ENCODE peak calls at places on chromosomes 2 and 18, in five cellular contexts. V, P, X, L and J are unnamed samples.

GRCh38 chr2:150234787-150235512 is 252.5 kb downstream of the RND3 start:
- DNase-seq in P (no peak), L (no peak), V (no peak), X (peak), J (no peak)

GRCh38 chr2:29139152-29139551 is 23.9 kb downstream of the CLIP4 start:
- DNase-seq in L (no peak), V (no peak), X (no peak), P (no peak), J (no peak)

GRCh38 chr2:28390857-28391563 is 1.6 kb upstream of the FOSL2 start:
- DNase-seq in X (peak), P (no peak), L (no peak), V (peak), J (peak)

GRCh38 chr2:67993329-67993728 is 69.5 kb downstream of the C1D start:
- DNase-seq in X (no peak), P (no peak), L (no peak), V (no peak), J (no peak)

GRCh38 chr2:238097988-238098853 is 1.9 kb upstream of the ESPNL start:
- DNase-seq in P (no peak), L (no peak), X (peak), V (peak), J (no peak)

GRCh38 chr2:14288016-14288415 is 344.5 kb upstream of the LRATD1 start:
- DNase-seq in P (no peak), V (no peak), L (no peak), X (no peak), J (peak)

GRCh38 chr2:10712186-10712809 is 9.1 kb upstream of the ATP6V1C2 start:
- DNase-seq in X (no peak), V (no peak), P (no peak), L (no peak), J (no peak)

GRCh38 chr2:119545754-119546445 is 1.7 kb downstream of the CFAP221 start:
- DNase-seq in X (no peak), V (no peak), P (no peak), L (no peak), J (no peak)

GRCh38 chr2:237177052-237177451 is 91.4 kb downstream of the COPS8 start:
- DNase-seq in X (no peak), P (no peak), V (no peak), L (no peak), J (no peak)

GRCh38 chr2:174675615-174676014 is 78.0 kb upstream of the WIPF1 start:
- DNase-seq in L (no peak), P (no peak), X (no peak), V (no peak), J (no peak)

GRCh38 chr2:159187095-159187494 is 99.4 kb downstream of the WDSUB1 start:
- DNase-seq in V (no peak), L (no peak), X (no peak), P (no peak), J (no peak)

GRCh38 chr2:240162032-240162431 is 21.6 kb upstream of the OTOS start:
- DNase-seq in X (no peak), V (no peak), P (no peak), L (no peak), J (no peak)

GRCh38 chr2:236106761-236107160 is 61.4 kb downstream of the GBX2 start:
- DNase-seq in L (no peak), X (no peak), V (no peak), P (no peak), J (no peak)

GRCh38 chr2:64562148-64562784 is 38.1 kb downstream of the AFTPH start:
- DNase-seq in V (no peak), X (no peak), P (no peak), L (peak), J (no peak)

GRCh38 chr2:136015688-136016087 is 30.3 kb upstream of the DARS1 start:
- DNase-seq in V (no peak), L (no peak), X (no peak), P (no peak), J (no peak)

GRCh38 chr2:18719978-18720775 is 130.8 kb upstream of the NT5C1B start:
- DNase-seq in L (no peak), P (no peak), X (no peak), V (no peak), J (no peak)

GRCh38 chr2:31219131-31219969 is 2.0 kb upstream of the CAPN14 start:
- DNase-seq in X (no peak), L (no peak), V (no peak), P (no peak), J (no peak)

GRCh38 chr2:133817680-133818566 is 249.7 kb upstream of the NCKAP5 start:
- DNase-seq in L (peak), P (no peak), V (no peak), X (no peak), J (no peak)

GRCh38 chr2:132979339-132980093 is 309.5 kb upstream of the LYPD1 start:
- DNase-seq in V (no peak), L (no peak), X (no peak), P (no peak), J (no peak)

GRCh38 chr2:96241901-96242611 is 23.7 kb downstream of the TMEM127 start:
- DNase-seq in L (no peak), V (peak), P (no peak), X (no peak), J (no peak)

GRCh38 chr18:55875330-55875933 is 287.4 kb upstream of the TCF4 start:
- DNase-seq in P (no peak), X (no peak), V (no peak), L (no peak), J (no peak)

GRCh38 chr2:215851091-215851490 is 162.3 kb downstream of the MREG start:
- DNase-seq in L (no peak), V (no peak), X (no peak), P (no peak), J (no peak)

GRCh38 chr2:174593574-174594203 is 3.9 kb downstream of the WIPF1 start:
- DNase-seq in L (no peak), V (no peak), P (no peak), X (peak), J (no peak)

GRCh38 chr18:50170004-50170403 is 24.9 kb downstream of the MYO5B start:
- DNase-seq in L (no peak), X (no peak), P (no peak), V (no peak), J (no peak)

GRCh38 chr18:5534845-5535244 is 9.0 kb downstream of the EPB41L3 start:
- DNase-seq in X (no peak), P (no peak), V (no peak), L (no peak), J (no peak)

GRCh38 chr2:197208841-197209240 is 101.7 kb downstream of the ANKRD44 start:
- DNase-seq in P (no peak), V (no peak), L (no peak), X (no peak), J (no peak)